ENCODE peak calls at places on chromosomes 1 and 21, in five cellular contexts. J, Y, R, N and L are unnamed samples.

GRCh38 chr1:153899509-153899908 is 23.3 kb downstream of the GATAD2B start:
- DNase-seq in J (no peak), Y (no peak), R (no peak), N (no peak), L (no peak)

GRCh38 chr21:29920938-29921337 is 18.9 kb downstream of the GRIK1 start:
- DNase-seq in J (no peak), Y (no peak), R (no peak), N (no peak), L (no peak)

GRCh38 chr1:181784039-181784683 is 277.4 kb downstream of the ZNF648 start:
- DNase-seq in J (no peak), Y (no peak), R (no peak), N (no peak), L (no peak)

GRCh38 chr21:38282921-38283320 is 26.1 kb downstream of the KCNJ15 start:
- DNase-seq in J (no peak), Y (no peak), R (no peak), N (no peak), L (no peak)

GRCh38 chr1:89085781-89086180 is 20.8 kb upstream of the GBP1 start:
- DNase-seq in J (peak), Y (no peak), R (no peak), N (no peak), L (no peak)

GRCh38 chr1:67390041-67390887 is 39.9 kb downstream of the SERBP1 start:
- DNase-seq in J (no peak), Y (no peak), R (no peak), N (no peak), L (no peak)

GRCh38 chr1:17826165-17826488 is 71.0 kb downstream of the ACTL8 start:
- DNase-seq in J (peak), Y (no peak), R (no peak), N (no peak), L (no peak)

GRCh38 chr1:23719162-23719820 is 24.0 kb upstream of the ELOA start:
- DNase-seq in J (no peak), Y (no peak), R (no peak), N (no peak), L (no peak)

GRCh38 chr1:64121766-64122385 is 81.5 kb upstream of the UBE2U start:
- DNase-seq in J (no peak), Y (no peak), R (no peak), N (no peak), L (no peak)

GRCh38 chr1:179816196-179816960 is 61.2 kb downstream of the TOR1AIP2 start:
- DNase-seq in J (peak), Y (no peak), R (peak), N (no peak), L (no peak)

GRCh38 chr1:85555867-85556577 is 24.5 kb upstream of the CCN1 start:
- DNase-seq in J (no peak), Y (no peak), R (no peak), N (no peak), L (no peak)

GRCh38 chr1:180631197-180631765 is 541 bp upstream of the XPR1 start:
- DNase-seq in J (no peak), Y (no peak), R (no peak), N (no peak), L (no peak)

GRCh38 chr1:203316626-203317093 is 11.3 kb downstream of the BTG2 start:
- DNase-seq in J (peak), Y (no peak), R (no peak), N (peak), L (no peak)

GRCh38 chr1:217139513-217139912 is 416.3 kb upstream of the ESRRG start:
- DNase-seq in J (peak), Y (no peak), R (peak), N (no peak), L (no peak)

GRCh38 chr1:20787775-20788488 is 825 bp upstream of the HP1BP3 start:
- DNase-seq in J (peak), Y (peak), R (no peak), N (no peak), L (peak)

GRCh38 chr1:19878637-19878985 is 3.6 kb upstream of the OTUD3 start:
- DNase-seq in J (no peak), Y (no peak), R (no peak), N (no peak), L (no peak)

GRCh38 chr1:213989740-213990472 is 2.1 kb downstream of the PROX1 start:
- DNase-seq in J (peak), Y (no peak), R (no peak), N (no peak), L (peak)

GRCh38 chr1:189405419-189405818 is 1072.2 kb downstream of the BRINP3 start:
- DNase-seq in J (no peak), Y (no peak), R (no peak), N (no peak), L (no peak)

GRCh38 chr1:62082456-62083363 is 111.9 kb upstream of the L1TD1 start:
- DNase-seq in J (peak), Y (peak), R (no peak), N (no peak), L (peak)

GRCh38 chr1:168089326-168089978 is 47.3 kb downstream of the GPR161 start:
- DNase-seq in J (no peak), Y (peak), R (no peak), N (no peak), L (no peak)

GRCh38 chr1:157040802-157041201 is 4.7 kb downstream of the ARHGEF11 start:
- DNase-seq in J (no peak), Y (peak), R (no peak), N (no peak), L (no peak)

GRCh38 chr1:178172939-178173338 is 79.0 kb downstream of the RASAL2 start:
- DNase-seq in J (no peak), Y (no peak), R (no peak), N (no peak), L (no peak)

GRCh38 chr1:207828485-207829158 is 76.8 kb downstream of the CD46 start:
- DNase-seq in J (peak), Y (peak), R (no peak), N (peak), L (peak)

GRCh38 chr1:168734946-168735345 is 5.9 kb upstream of the DPT start:
- DNase-seq in J (no peak), Y (no peak), R (no peak), N (no peak), L (no peak)

GRCh38 chr1:201531551-201532425 is 7.1 kb upstream of the NAV1 start:
- DNase-seq in J (peak), Y (peak), R (no peak), N (no peak), L (no peak)

GRCh38 chr1:45521413-45522323 is at the start of gene PRDX1:
- DNase-seq in J (peak), Y (peak), R (peak), N (peak), L (peak)

GRCh38 chr1:203640723-203641523 is 14.3 kb downstream of the ATP2B4 start:
- DNase-seq in J (no peak), Y (no peak), R (no peak), N (no peak), L (no peak)

GRCh38 chr1:13623021-13623637 is 39.5 kb downstream of the PDPN start:
- DNase-seq in J (no peak), Y (no peak), R (no peak), N (no peak), L (no peak)

GRCh38 chr1:19179597-19180271 is 30.3 kb downstream of the UBR4 start:
- DNase-seq in J (peak), Y (peak), R (no peak), N (no peak), L (peak)

GRCh38 chr1:214019499-214019898 is 31.7 kb downstream of the PROX1 start:
- DNase-seq in J (no peak), Y (no peak), R (no peak), N (no peak), L (no peak)

GRCh38 chr21:30234643-30235042 is 18.7 kb upstream of the CLDN8 start:
- DNase-seq in J (no peak), Y (peak), R (no peak), N (no peak), L (no peak)

GRCh38 chr1:223102797-223103533 is 40.1 kb downstream of the TLR5 start:
- DNase-seq in J (peak), Y (no peak), R (no peak), N (no peak), L (no peak)

GRCh38 chr1:41533731-41534080 is 49.2 kb upstream of the EDN2 start:
- DNase-seq in J (no peak), Y (no peak), R (peak), N (peak), L (no peak)